ENCODE peak calls at places on chromosome 22, in seven cellular contexts. One of them, this sample, is unnamed. For H3K4me1, the result is how much of the 10 kb centered on the place peaks cover.

GRCh38 chr22:27115816-27116256 is 458.4 kb downstream of the MIAT start:
- DNase-seq in IMR-90: peak
- DNase-seq in K562: no peak
- DNase-seq in Caco-2: peak
- DNase-seq in adipocyte: no peak
- DNase-seq in breast epithelium: no peak
- DNase-seq in CD8-positive, alpha-beta T cell: no peak
- DNase-seq in this sample: peak

GRCh38 chr22:20272700-20273099 is 4.6 kb upstream of the RTN4R start:
- DNase-seq in IMR-90: no peak
- DNase-seq in K562: no peak
- DNase-seq in Caco-2: no peak
- DNase-seq in adipocyte: no peak
- DNase-seq in breast epithelium: no peak
- DNase-seq in CD8-positive, alpha-beta T cell: no peak
- DNase-seq in this sample: no peak

GRCh38 chr22:50302041-50302541 is 5.4 kb downstream of the PLXNB2 start:
- DNase-seq in IMR-90: peak
- DNase-seq in K562: no peak
- DNase-seq in Caco-2: no peak
- DNase-seq in adipocyte: peak
- DNase-seq in breast epithelium: no peak
- DNase-seq in CD8-positive, alpha-beta T cell: no peak
- DNase-seq in this sample: no peak

GRCh38 chr22:24155597-24156145 is 25.6 kb upstream of the SUSD2 start:
- DNase-seq in IMR-90: peak
- DNase-seq in K562: peak
- DNase-seq in Caco-2: no peak
- DNase-seq in adipocyte: peak
- DNase-seq in breast epithelium: peak
- DNase-seq in CD8-positive, alpha-beta T cell: peak
- DNase-seq in this sample: peak

GRCh38 chr22:50303848-50304527 is 3.5 kb downstream of the PLXNB2 start:
- DNase-seq in IMR-90: no peak
- DNase-seq in K562: peak
- DNase-seq in Caco-2: peak
- DNase-seq in adipocyte: peak
- DNase-seq in breast epithelium: no peak
- DNase-seq in CD8-positive, alpha-beta T cell: no peak
- DNase-seq in this sample: peak

GRCh38 chr22:19582033-19582693 is 58.0 kb upstream of the CLDN5 start:
- DNase-seq in IMR-90: no peak
- DNase-seq in K562: no peak
- DNase-seq in Caco-2: no peak
- DNase-seq in adipocyte: no peak
- DNase-seq in breast epithelium: no peak
- DNase-seq in CD8-positive, alpha-beta T cell: no peak
- DNase-seq in this sample: no peak

GRCh38 chr22:47270463-47271135 is 508.1 kb downstream of the TBC1D22A start:
- DNase-seq in IMR-90: no peak
- DNase-seq in K562: peak
- DNase-seq in Caco-2: no peak
- DNase-seq in adipocyte: no peak
- DNase-seq in breast epithelium: no peak
- DNase-seq in CD8-positive, alpha-beta T cell: no peak
- DNase-seq in this sample: no peak

GRCh38 chr22:40416636-40417035 is 46.2 kb downstream of the SGSM3 start:
- DNase-seq in IMR-90: no peak
- DNase-seq in K562: no peak
- DNase-seq in Caco-2: no peak
- DNase-seq in adipocyte: no peak
- DNase-seq in breast epithelium: no peak
- DNase-seq in CD8-positive, alpha-beta T cell: no peak
- DNase-seq in this sample: no peak

GRCh38 chr22:34334893-34335292 is 414.6 kb upstream of the LARGE1 start:
- DNase-seq in IMR-90: no peak
- DNase-seq in K562: no peak
- DNase-seq in Caco-2: no peak
- DNase-seq in adipocyte: no peak
- DNase-seq in breast epithelium: no peak
- DNase-seq in CD8-positive, alpha-beta T cell: no peak
- DNase-seq in this sample: no peak

GRCh38 chr22:46172522-46172921 is 22.2 kb downstream of the PPARA start:
- DNase-seq in IMR-90: no peak
- DNase-seq in K562: no peak
- DNase-seq in Caco-2: no peak
- DNase-seq in adipocyte: no peak
- DNase-seq in breast epithelium: no peak
- DNase-seq in CD8-positive, alpha-beta T cell: no peak
- DNase-seq in this sample: no peak

GRCh38 chr22:49991907-49992533 is 20.5 kb downstream of the IL17REL start:
- DNase-seq in IMR-90: no peak
- DNase-seq in K562: no peak
- DNase-seq in Caco-2: no peak
- DNase-seq in adipocyte: no peak
- DNase-seq in breast epithelium: no peak
- DNase-seq in CD8-positive, alpha-beta T cell: no peak
- DNase-seq in this sample: no peak

GRCh38 chr22:42172385-42173172 is 42.0 kb upstream of the CYP2D6 start:
- DNase-seq in IMR-90: peak
- DNase-seq in K562: no peak
- DNase-seq in Caco-2: no peak
- DNase-seq in adipocyte: no peak
- DNase-seq in breast epithelium: no peak
- DNase-seq in CD8-positive, alpha-beta T cell: no peak
- DNase-seq in this sample: peak

GRCh38 chr22:39558254-39558727 is 12.3 kb upstream of the CACNA1I start:
- DNase-seq in IMR-90: no peak
- DNase-seq in K562: no peak
- DNase-seq in Caco-2: no peak
- DNase-seq in adipocyte: peak
- DNase-seq in breast epithelium: no peak
- DNase-seq in CD8-positive, alpha-beta T cell: no peak
- DNase-seq in this sample: no peak

GRCh38 chr22:27709919-27710452 is 91.6 kb downstream of the MN1 start:
- DNase-seq in IMR-90: no peak
- DNase-seq in K562: no peak
- DNase-seq in Caco-2: no peak
- DNase-seq in adipocyte: no peak
- DNase-seq in breast epithelium: no peak
- DNase-seq in CD8-positive, alpha-beta T cell: no peak
- DNase-seq in this sample: no peak

GRCh38 chr22:49531533-49531895 is 296.2 kb downstream of the BRD1 start:
- DNase-seq in IMR-90: no peak
- DNase-seq in K562: no peak
- DNase-seq in Caco-2: no peak
- DNase-seq in adipocyte: no peak
- DNase-seq in breast epithelium: no peak
- DNase-seq in CD8-positive, alpha-beta T cell: no peak
- DNase-seq in this sample: no peak

GRCh38 chr22:45142376-45142775 is 21.3 kb upstream of the NUP50 start:
- DNase-seq in IMR-90: no peak
- DNase-seq in K562: no peak
- DNase-seq in Caco-2: no peak
- DNase-seq in adipocyte: no peak
- DNase-seq in breast epithelium: no peak
- DNase-seq in CD8-positive, alpha-beta T cell: no peak
- DNase-seq in this sample: no peak

GRCh38 chr22:10961043-10961860 is 4566.7 kb upstream of the OR11H1 start:
- DNase-seq in IMR-90: no peak
- DNase-seq in K562: no peak
- DNase-seq in Caco-2: no peak
- DNase-seq in adipocyte: no peak
- DNase-seq in breast epithelium: no peak
- DNase-seq in CD8-positive, alpha-beta T cell: no peak
- DNase-seq in this sample: no peak

GRCh38 chr22:34971456-34971855 is 94.5 kb upstream of the ISX start:
- DNase-seq in IMR-90: no peak
- DNase-seq in K562: no peak
- DNase-seq in Caco-2: no peak
- DNase-seq in adipocyte: no peak
- DNase-seq in breast epithelium: no peak
- DNase-seq in CD8-positive, alpha-beta T cell: no peak
- DNase-seq in this sample: no peak

GRCh38 chr22:48974443-48975251 is 853.0 kb downstream of the BRD1 start:
- DNase-seq in IMR-90: no peak
- DNase-seq in K562: no peak
- DNase-seq in Caco-2: no peak
- DNase-seq in adipocyte: no peak
- DNase-seq in breast epithelium: no peak
- DNase-seq in CD8-positive, alpha-beta T cell: no peak
- DNase-seq in this sample: no peak

GRCh38 chr22:49241174-49241851 is 586.4 kb downstream of the BRD1 start:
- DNase-seq in IMR-90: no peak
- DNase-seq in K562: no peak
- DNase-seq in Caco-2: no peak
- DNase-seq in adipocyte: no peak
- DNase-seq in breast epithelium: no peak
- DNase-seq in CD8-positive, alpha-beta T cell: no peak
- DNase-seq in this sample: no peak

GRCh38 chr22:39656495-39657490 is 86.2 kb downstream of the CACNA1I start:
- DNase-seq in IMR-90: no peak
- DNase-seq in K562: no peak
- DNase-seq in Caco-2: no peak
- DNase-seq in adipocyte: no peak
- DNase-seq in breast epithelium: no peak
- DNase-seq in CD8-positive, alpha-beta T cell: no peak
- DNase-seq in this sample: no peak

GRCh38 chr22:30324008-30324730 is 2.6 kb downstream of the TBC1D10A start:
- DNase-seq in IMR-90: peak
- DNase-seq in K562: no peak
- DNase-seq in Caco-2: no peak
- DNase-seq in adipocyte: peak
- DNase-seq in breast epithelium: no peak
- DNase-seq in CD8-positive, alpha-beta T cell: peak
- DNase-seq in this sample: no peak
- H3K4me1 ChIP-seq in IMR-90: under half
- H3K4me1 ChIP-seq in K562: under half
- H3K4me1 ChIP-seq in Caco-2: under half
- H3K4me1 ChIP-seq in adipocyte: under half
- H3K4me1 ChIP-seq in breast epithelium: under half
- H3K4me1 ChIP-seq in CD8-positive, alpha-beta T cell: half or more
- H3K4me1 ChIP-seq in this sample: half or more

DNA sequence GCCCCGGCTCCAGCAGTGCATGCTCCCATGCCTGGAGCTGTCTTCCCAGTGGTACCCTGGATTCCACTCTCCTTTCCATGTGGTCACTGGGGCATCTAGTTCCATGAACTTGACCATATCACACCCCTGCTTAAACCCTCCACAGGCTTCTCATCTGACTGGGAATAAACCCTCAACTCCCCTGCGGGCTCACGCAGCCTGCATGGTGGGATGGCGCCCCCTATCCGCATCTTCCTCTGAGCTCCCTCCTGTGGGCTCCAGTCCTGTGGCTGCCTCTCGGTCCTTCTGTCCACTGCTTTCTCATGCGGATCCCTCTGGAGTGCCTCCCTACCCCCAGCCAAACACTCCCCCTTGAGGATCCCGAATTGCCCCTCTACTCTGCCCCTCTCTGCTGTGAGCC is 41.4 kb upstream of the TTLL12 start:
- DNase-seq in IMR-90: peak
- DNase-seq in K562: peak
- DNase-seq in Caco-2: peak
- DNase-seq in adipocyte: peak
- DNase-seq in breast epithelium: no peak
- DNase-seq in CD8-positive, alpha-beta T cell: no peak
- DNase-seq in this sample: no peak
- H3K4me1 ChIP-seq in IMR-90: under half
- H3K4me1 ChIP-seq in K562: under half
- H3K4me1 ChIP-seq in Caco-2: under half
- H3K4me1 ChIP-seq in adipocyte: under half
- H3K4me1 ChIP-seq in breast epithelium: under half
- H3K4me1 ChIP-seq in CD8-positive, alpha-beta T cell: under half
- H3K4me1 ChIP-seq in this sample: under half

DNA sequence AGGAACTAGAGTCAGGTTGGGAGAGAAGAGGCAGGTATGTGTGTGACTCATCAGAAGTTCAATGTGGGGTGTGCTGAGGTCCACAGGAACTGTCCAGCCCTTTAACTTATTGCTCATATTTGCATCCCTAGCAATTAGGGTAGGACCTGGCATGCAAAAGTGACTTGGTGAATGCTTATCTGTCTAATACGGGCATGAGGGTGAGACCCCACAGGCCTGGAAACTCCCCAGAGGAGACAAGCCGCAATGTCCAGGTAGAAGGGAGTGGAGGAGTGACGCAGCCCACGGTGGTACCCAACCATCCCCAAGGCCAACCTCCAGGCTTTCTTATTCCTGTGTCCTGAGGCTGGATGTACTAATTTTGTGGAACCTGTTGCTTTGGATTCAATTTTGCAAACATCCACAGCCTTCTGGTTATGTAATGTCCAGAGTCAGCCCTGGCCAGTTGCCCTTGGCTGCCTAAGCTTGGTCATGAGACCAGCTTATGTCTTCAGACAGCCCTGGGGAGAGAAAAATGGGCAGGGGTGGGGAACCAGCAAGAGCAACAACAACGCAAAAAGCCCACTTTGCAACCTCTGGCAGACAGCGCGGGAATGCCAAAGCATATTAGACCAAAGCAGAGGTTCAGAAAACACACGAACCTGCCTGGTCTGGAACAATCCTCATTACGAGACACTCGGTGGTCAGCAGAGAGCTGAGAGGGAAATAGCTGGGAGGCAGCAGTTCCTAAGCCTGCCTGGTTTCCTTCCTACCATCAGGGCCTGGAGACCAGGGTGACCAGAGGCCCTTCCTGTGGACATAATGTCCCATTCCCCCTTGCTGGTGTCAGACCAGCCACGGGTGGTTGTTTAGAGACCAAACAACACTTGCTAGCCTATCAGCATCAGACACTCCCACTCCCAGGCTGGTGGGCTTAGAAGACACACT is 49.3 kb downstream of the TIMP3 start:
- DNase-seq in IMR-90: no peak
- DNase-seq in K562: no peak
- DNase-seq in Caco-2: no peak
- DNase-seq in adipocyte: peak
- DNase-seq in breast epithelium: peak
- DNase-seq in CD8-positive, alpha-beta T cell: no peak
- DNase-seq in this sample: no peak
- H3K4me1 ChIP-seq in IMR-90: under half
- H3K4me1 ChIP-seq in K562: under half
- H3K4me1 ChIP-seq in Caco-2: under half
- H3K4me1 ChIP-seq in adipocyte: half or more
- H3K4me1 ChIP-seq in breast epithelium: under half
- H3K4me1 ChIP-seq in CD8-positive, alpha-beta T cell: under half
- H3K4me1 ChIP-seq in this sample: under half

DNA sequence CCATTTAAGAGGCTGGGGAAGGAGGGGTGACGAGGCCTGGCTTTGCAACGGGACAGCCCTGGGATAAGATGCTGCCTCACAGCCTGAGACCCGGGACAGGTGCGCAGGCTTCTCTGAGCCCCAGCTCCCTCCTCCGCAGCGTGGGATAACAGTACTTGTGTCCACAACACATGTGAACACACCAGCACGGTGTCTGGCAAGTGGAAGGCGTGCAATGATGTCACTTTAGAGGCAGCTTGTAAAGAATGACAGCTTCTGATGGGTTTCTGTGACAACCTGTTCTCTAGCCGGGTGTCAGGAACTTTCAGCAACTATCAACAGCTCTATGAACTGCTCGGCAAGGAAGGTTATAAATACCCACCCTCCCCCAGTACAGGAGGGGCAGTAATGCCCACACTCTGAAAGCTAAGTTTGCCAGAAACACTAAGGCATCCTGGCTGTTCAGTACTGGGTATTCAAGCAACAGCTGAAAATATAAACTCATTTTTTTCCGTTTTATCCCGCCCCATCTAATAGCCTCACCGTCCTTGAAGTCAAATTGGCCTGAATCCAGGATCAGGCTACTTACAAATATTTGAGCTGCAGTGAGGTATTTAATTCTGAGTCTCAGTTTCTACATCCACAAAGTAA is 59.7 kb downstream of the MYH9 start:
- DNase-seq in IMR-90: peak
- DNase-seq in K562: no peak
- DNase-seq in Caco-2: no peak
- DNase-seq in adipocyte: peak
- DNase-seq in breast epithelium: no peak
- DNase-seq in CD8-positive, alpha-beta T cell: no peak
- DNase-seq in this sample: no peak
- H3K4me1 ChIP-seq in IMR-90: half or more
- H3K4me1 ChIP-seq in K562: half or more
- H3K4me1 ChIP-seq in Caco-2: under half
- H3K4me1 ChIP-seq in adipocyte: half or more
- H3K4me1 ChIP-seq in breast epithelium: half or more
- H3K4me1 ChIP-seq in CD8-positive, alpha-beta T cell: half or more
- H3K4me1 ChIP-seq in this sample: half or more

This sample was measured in HepG2.